ENCODE peak calls at places on chromosomes 11 and 22, in nine cellular contexts. One of them, this sample, is unnamed.
A peak's percentile ranks its signal among the peaks of the same experiment; 100 is the strongest.

GRCh38 chr11:8331767-8332166 is 68.1 kb upstream of the LMO1 start:
- DNase-seq in astrocyte: peak; percentile 20
- DNase-seq in bronchial epithelial cell: no peak
- DNase-seq in fibroblast of mammary gland: no peak
- DNase-seq in right atrium auricular region: no peak
- DNase-seq in body of pancreas: no peak
- DNase-seq in Panc1: no peak
- DNase-seq in A549: no peak
- DNase-seq in left ventricle myocardium inferior: no peak
- DNase-seq in this sample: no peak

GRCh38 chr22:40634119-40634903 is 2.2 kb downstream of the MRTFA start:
- DNase-seq in astrocyte: no peak
- DNase-seq in bronchial epithelial cell: no peak
- DNase-seq in fibroblast of mammary gland: no peak
- DNase-seq in right atrium auricular region: peak; percentile 36
- DNase-seq in body of pancreas: no peak
- DNase-seq in Panc1: no peak
- DNase-seq in A549: no peak
- DNase-seq in left ventricle myocardium inferior: no peak
- DNase-seq in this sample: no peak

GRCh38 chr22:20881231-20881630 is 22.4 kb downstream of the SNAP29 start:
- DNase-seq in astrocyte: no peak
- DNase-seq in bronchial epithelial cell: peak; percentile 59
- DNase-seq in fibroblast of mammary gland: peak; percentile 16
- DNase-seq in right atrium auricular region: no peak
- DNase-seq in body of pancreas: no peak
- DNase-seq in Panc1: no peak
- DNase-seq in A549: no peak
- DNase-seq in left ventricle myocardium inferior: no peak
- DNase-seq in this sample: no peak

GRCh38 chr11:12811861-12812260 is 137.6 kb downstream of the TEAD1 start:
- DNase-seq in astrocyte: no peak
- DNase-seq in bronchial epithelial cell: no peak
- DNase-seq in fibroblast of mammary gland: no peak
- DNase-seq in right atrium auricular region: no peak
- DNase-seq in body of pancreas: no peak
- DNase-seq in Panc1: no peak
- DNase-seq in A549: no peak
- DNase-seq in left ventricle myocardium inferior: no peak
- DNase-seq in this sample: no peak

GRCh38 chr11:66136752-66137123 is 66.7 kb downstream of the PACS1 start:
- DNase-seq in astrocyte: peak; percentile 54
- DNase-seq in bronchial epithelial cell: peak; percentile 32
- DNase-seq in fibroblast of mammary gland: peak; percentile 66
- DNase-seq in right atrium auricular region: no peak
- DNase-seq in body of pancreas: peak; percentile 21
- DNase-seq in Panc1: no peak
- DNase-seq in A549: peak; percentile 74
- DNase-seq in left ventricle myocardium inferior: no peak
- DNase-seq in this sample: no peak

GRCh38 chr11:1194977-1195689 is 27.7 kb upstream of the MUC5B start:
- DNase-seq in astrocyte: no peak
- DNase-seq in bronchial epithelial cell: no peak
- DNase-seq in fibroblast of mammary gland: no peak
- DNase-seq in right atrium auricular region: no peak
- DNase-seq in body of pancreas: peak; percentile 2
- DNase-seq in Panc1: no peak
- DNase-seq in A549: no peak
- DNase-seq in left ventricle myocardium inferior: peak; percentile 11
- DNase-seq in this sample: no peak

GRCh38 chr11:19338375-19338774 is 97.6 kb upstream of the E2F8 start:
- DNase-seq in astrocyte: no peak
- DNase-seq in bronchial epithelial cell: no peak
- DNase-seq in fibroblast of mammary gland: no peak
- DNase-seq in right atrium auricular region: no peak
- DNase-seq in body of pancreas: no peak
- DNase-seq in Panc1: no peak
- DNase-seq in A549: no peak
- DNase-seq in left ventricle myocardium inferior: no peak
- DNase-seq in this sample: no peak

GRCh38 chr11:95919514-95919913 is 4.4 kb downstream of the MTMR2 start:
- DNase-seq in astrocyte: no peak
- DNase-seq in bronchial epithelial cell: no peak
- DNase-seq in fibroblast of mammary gland: no peak
- DNase-seq in right atrium auricular region: no peak
- DNase-seq in body of pancreas: no peak
- DNase-seq in Panc1: no peak
- DNase-seq in A549: no peak
- DNase-seq in left ventricle myocardium inferior: no peak
- DNase-seq in this sample: no peak

GRCh38 chr22:37932821-37933578 is 20.4 kb downstream of the C22orf23 start:
- DNase-seq in astrocyte: no peak
- DNase-seq in bronchial epithelial cell: no peak
- DNase-seq in fibroblast of mammary gland: no peak
- DNase-seq in right atrium auricular region: no peak
- DNase-seq in body of pancreas: peak; percentile 52
- DNase-seq in Panc1: no peak
- DNase-seq in A549: no peak
- DNase-seq in left ventricle myocardium inferior: no peak
- DNase-seq in this sample: no peak

GRCh38 chr22:27252282-27253049 is 549.1 kb downstream of the MN1 start:
- DNase-seq in astrocyte: peak; percentile 92
- DNase-seq in bronchial epithelial cell: peak; percentile 89
- DNase-seq in fibroblast of mammary gland: peak; percentile 91
- DNase-seq in right atrium auricular region: peak; percentile 84
- DNase-seq in body of pancreas: no peak
- DNase-seq in Panc1: no peak
- DNase-seq in A549: peak; percentile 86
- DNase-seq in left ventricle myocardium inferior: peak; percentile 36
- DNase-seq in this sample: peak; percentile 57

DNA sequence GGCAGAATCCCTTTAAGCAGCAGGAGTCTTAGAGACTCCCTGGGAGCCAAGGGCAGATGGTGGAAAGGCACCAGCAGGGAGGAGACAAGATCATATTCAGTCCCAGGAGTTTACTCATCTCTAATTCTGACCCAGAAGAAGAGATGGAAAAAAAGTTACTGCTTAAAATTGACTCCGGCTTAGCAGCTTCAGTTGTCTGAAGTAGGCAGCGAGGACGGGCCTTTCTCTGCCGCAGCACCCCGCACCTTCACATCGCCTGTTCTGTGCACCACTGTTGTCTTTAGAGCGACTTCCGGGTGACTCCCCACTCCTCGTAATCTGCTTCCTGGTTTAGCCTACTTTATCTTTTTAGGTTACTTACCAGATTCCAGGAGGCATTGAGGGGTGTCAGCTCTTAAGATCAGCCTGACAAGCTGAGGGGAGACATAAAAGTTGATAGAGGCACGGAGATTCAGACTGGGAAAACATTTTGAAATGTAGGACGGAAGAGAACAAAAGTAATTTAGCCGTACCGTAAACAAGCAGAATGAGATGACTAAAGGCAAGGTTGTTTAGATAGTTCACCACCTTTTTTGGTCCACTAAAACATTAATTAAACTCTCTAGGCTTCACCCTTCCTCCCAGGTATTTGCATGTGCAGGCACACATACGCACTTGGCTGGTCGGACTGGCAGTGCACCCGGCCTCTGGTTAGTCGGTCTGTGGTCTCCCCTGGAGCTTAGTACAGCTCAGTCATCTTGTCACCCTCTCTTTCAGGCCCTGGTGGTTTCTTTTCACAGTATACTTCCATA is 74.3 kb downstream of the CECR2 start:
- DNase-seq in astrocyte: no peak
- DNase-seq in bronchial epithelial cell: no peak
- DNase-seq in fibroblast of mammary gland: peak; percentile 11
- DNase-seq in right atrium auricular region: no peak
- DNase-seq in body of pancreas: no peak
- DNase-seq in Panc1: no peak
- DNase-seq in A549: no peak
- DNase-seq in left ventricle myocardium inferior: no peak
- DNase-seq in this sample: no peak
- H3K4me3 ChIP-seq in astrocyte: no peak overlapping the region
- H3K4me3 ChIP-seq in bronchial epithelial cell: no peak overlapping the region
- H3K4me3 ChIP-seq in fibroblast of mammary gland: no peak overlapping the region
- H3K4me3 ChIP-seq in right atrium auricular region: no peak overlapping the region
- H3K4me3 ChIP-seq in body of pancreas: no peak overlapping the region
- H3K4me3 ChIP-seq in Panc1: peak overlapping the region; percentile 44
- H3K4me3 ChIP-seq in A549: no peak overlapping the region
- H3K4me3 ChIP-seq in left ventricle myocardium inferior: no peak overlapping the region
- H3K4me3 ChIP-seq in this sample: no peak overlapping the region

GRCh38 chr22:29030016-29030617 is 31.5 kb downstream of the C22orf31 start:
- DNase-seq in astrocyte: peak; percentile 81
- DNase-seq in bronchial epithelial cell: peak; percentile 42
- DNase-seq in fibroblast of mammary gland: peak; percentile 28
- DNase-seq in right atrium auricular region: no peak
- DNase-seq in body of pancreas: peak; percentile 53
- DNase-seq in Panc1: no peak
- DNase-seq in A549: no peak
- DNase-seq in left ventricle myocardium inferior: no peak
- DNase-seq in this sample: peak; percentile 5

GRCh38 chr22:29030618-29031235 is 30.9 kb downstream of the C22orf31 start:
- DNase-seq in astrocyte: peak; percentile 87
- DNase-seq in bronchial epithelial cell: peak; percentile 27
- DNase-seq in fibroblast of mammary gland: peak; percentile 87
- DNase-seq in right atrium auricular region: peak; percentile 72
- DNase-seq in body of pancreas: peak; percentile 94
- DNase-seq in Panc1: no peak
- DNase-seq in A549: peak; percentile 82
- DNase-seq in left ventricle myocardium inferior: peak; percentile 73
- DNase-seq in this sample: peak; percentile 14

GRCh38 chr22:29032014-29032475 is 29.6 kb downstream of the C22orf31 start:
- DNase-seq in astrocyte: no peak
- DNase-seq in bronchial epithelial cell: no peak
- DNase-seq in fibroblast of mammary gland: no peak
- DNase-seq in right atrium auricular region: no peak
- DNase-seq in body of pancreas: peak; percentile 39
- DNase-seq in Panc1: no peak
- DNase-seq in A549: no peak
- DNase-seq in left ventricle myocardium inferior: no peak
- DNase-seq in this sample: no peak

GRCh38 chr22:29032584-29032983 is 29.0 kb downstream of the C22orf31 start:
- DNase-seq in astrocyte: peak; percentile 19
- DNase-seq in bronchial epithelial cell: peak; percentile 22
- DNase-seq in fibroblast of mammary gland: peak; percentile 14
- DNase-seq in right atrium auricular region: no peak
- DNase-seq in body of pancreas: peak; percentile 54
- DNase-seq in Panc1: no peak
- DNase-seq in A549: peak; percentile 63
- DNase-seq in left ventricle myocardium inferior: no peak
- DNase-seq in this sample: no peak

GRCh38 chr22:29031236-29031982 is 30.2 kb downstream of the C22orf31 start:
- DNase-seq in astrocyte: peak; percentile 99
- DNase-seq in bronchial epithelial cell: peak; percentile 70
- DNase-seq in fibroblast of mammary gland: peak; percentile 99
- DNase-seq in right atrium auricular region: peak; percentile 90
- DNase-seq in body of pancreas: peak; percentile 67
- DNase-seq in Panc1: peak; percentile 35
- DNase-seq in A549: peak; percentile 91
- DNase-seq in left ventricle myocardium inferior: no peak
- DNase-seq in this sample: peak; percentile 67
- TF ChIP-seq CTCF in astrocyte: no peak
- TF ChIP-seq CTCF in bronchial epithelial cell: no peak
- TF ChIP-seq CTCF in fibroblast of mammary gland: peak; percentile 7
- TF ChIP-seq CTCF in right atrium auricular region: no peak
- TF ChIP-seq CTCF in body of pancreas: peak; percentile 22
- TF ChIP-seq CTCF in Panc1: no peak
- TF ChIP-seq CTCF in A549: no peak
- TF ChIP-seq CTCF in left ventricle myocardium inferior: no peak
- TF ChIP-seq CTCF in this sample: peak; percentile 18

GRCh38 chr11:99911116-99911515 is 776.0 kb upstream of the ARHGAP42 start:
- DNase-seq in astrocyte: no peak
- DNase-seq in bronchial epithelial cell: no peak
- DNase-seq in fibroblast of mammary gland: no peak
- DNase-seq in right atrium auricular region: no peak
- DNase-seq in body of pancreas: no peak
- DNase-seq in Panc1: no peak
- DNase-seq in A549: no peak
- DNase-seq in left ventricle myocardium inferior: no peak
- DNase-seq in this sample: no peak
- H3K4me3 ChIP-seq in astrocyte: no peak overlapping the region
- H3K4me3 ChIP-seq in bronchial epithelial cell: no peak overlapping the region
- H3K4me3 ChIP-seq in fibroblast of mammary gland: no peak overlapping the region
- H3K4me3 ChIP-seq in right atrium auricular region: no peak overlapping the region
- H3K4me3 ChIP-seq in body of pancreas: no peak overlapping the region
- H3K4me3 ChIP-seq in Panc1: no peak overlapping the region
- H3K4me3 ChIP-seq in A549: no peak overlapping the region
- H3K4me3 ChIP-seq in left ventricle myocardium inferior: no peak overlapping the region
- H3K4me3 ChIP-seq in this sample: no peak overlapping the region

DNA sequence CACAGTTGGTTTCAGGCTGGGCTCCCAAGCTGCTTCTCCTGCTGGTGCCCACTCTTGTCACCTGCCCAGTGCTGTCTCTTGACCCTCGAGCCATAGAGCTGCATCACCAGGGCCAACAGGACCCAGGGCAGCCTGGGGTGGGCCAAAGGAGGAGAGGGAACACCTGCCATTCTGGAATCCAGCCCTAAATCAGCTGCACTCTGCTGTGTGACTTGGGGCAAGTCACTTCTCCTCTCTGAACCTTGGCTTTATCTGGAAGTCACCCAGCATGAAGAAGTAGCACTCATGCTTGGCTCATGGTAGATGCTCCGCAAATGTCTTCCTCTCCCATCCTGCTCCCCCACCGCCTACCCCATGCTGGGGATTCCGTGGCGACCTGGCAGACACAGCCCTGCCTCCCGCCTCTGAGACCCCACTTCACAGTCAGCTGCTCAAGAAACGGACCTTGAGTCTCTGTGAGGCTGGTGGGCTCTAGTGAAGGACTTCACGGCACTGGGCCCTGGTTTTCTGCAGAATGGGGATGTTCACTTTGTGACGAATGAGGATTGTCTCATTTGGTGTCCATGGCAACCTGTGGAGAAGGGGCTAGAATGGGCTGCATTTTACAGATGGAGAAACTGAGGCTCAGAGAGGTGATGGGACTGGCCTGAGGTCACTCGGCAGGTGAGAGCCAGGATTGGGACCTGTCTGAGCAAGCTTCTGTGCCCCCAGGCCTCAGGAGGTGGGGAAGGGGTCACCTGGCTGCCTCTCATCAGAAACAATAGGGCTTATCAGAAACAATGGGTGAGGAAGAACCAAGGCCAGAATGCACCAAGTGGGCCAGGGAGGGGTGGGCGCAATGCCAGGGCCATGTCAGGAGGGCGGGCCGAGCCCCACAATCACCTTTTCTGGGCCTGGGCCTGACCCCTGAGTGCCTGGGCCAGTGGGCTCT is 12.4 kb downstream of the EMID1 start:
- DNase-seq in astrocyte: no peak
- DNase-seq in bronchial epithelial cell: no peak
- DNase-seq in fibroblast of mammary gland: no peak
- DNase-seq in right atrium auricular region: no peak
- DNase-seq in body of pancreas: no peak
- DNase-seq in Panc1: no peak
- DNase-seq in A549: no peak
- DNase-seq in left ventricle myocardium inferior: no peak
- DNase-seq in this sample: no peak
- TF ChIP-seq CTCF in astrocyte: no peak
- TF ChIP-seq CTCF in bronchial epithelial cell: no peak
- TF ChIP-seq CTCF in fibroblast of mammary gland: no peak
- TF ChIP-seq CTCF in right atrium auricular region: no peak
- TF ChIP-seq CTCF in body of pancreas: no peak
- TF ChIP-seq CTCF in Panc1: no peak
- TF ChIP-seq CTCF in A549: no peak
- TF ChIP-seq CTCF in left ventricle myocardium inferior: no peak
- TF ChIP-seq CTCF in this sample: no peak